ENCODE peak calls at places on chromosomes 12 and 14, in six cellular contexts. I is tibial nerve, V is ovary, B is stomach, G is HepG2, R is HCT116. Q is an unnamed sample.

GRCh38 chr14:37034410-37035285 is 137.8 kb downstream of the SLC25A21 start:
- DNase-seq in I (no peak), V (no peak), B (no peak), G (no peak), R (no peak), Q (no peak)

GRCh38 chr12:64679487-64679983 is 69.2 kb downstream of the RASSF3 start:
- DNase-seq in I (peak), V (peak), B (peak), G (no peak), R (peak), Q (peak)

GRCh38 chr14:68819260-68819691 is 26.4 kb upstream of the ZFP36L1 start:
- DNase-seq in I (no peak), V (peak), B (peak), G (no peak), R (peak), Q (peak)

GRCh38 chr12:94690199-94690695 is 39.9 kb upstream of the TMCC3 start:
- DNase-seq in I (no peak), V (no peak), B (no peak), G (peak), R (no peak), Q (no peak)

GRCh38 chr12:83474369-83474768 is 787.7 kb downstream of the TMTC2 start:
- DNase-seq in I (no peak), V (no peak), B (no peak), G (no peak), R (no peak), Q (no peak)

GRCh38 chr12:121001841-121002483 is 14.3 kb downstream of the C12orf43 start:
- DNase-seq in I (no peak), V (no peak), B (no peak), G (no peak), R (no peak), Q (no peak)

GRCh38 chr14:99853206-99853605 is 60.0 kb downstream of the EML1 start:
- DNase-seq in I (no peak), V (no peak), B (no peak), G (no peak), R (no peak), Q (peak)

GRCh38 chr12:1870998-1871917 is 47.2 kb downstream of the CACNA2D4 start:
- DNase-seq in I (no peak), V (no peak), B (no peak), G (no peak), R (no peak), Q (no peak)

GRCh38 chr14:56135001-56135400 is 16.8 kb downstream of the PELI2 start:
- DNase-seq in I (no peak), V (peak), B (peak), G (no peak), R (no peak), Q (no peak)

GRCh38 chr14:74084277-74085046 is at the start of the genes ALDH6A1 and LIN52:
- DNase-seq in I (peak), V (peak), B (peak), G (peak), R (peak), Q (peak)
- TF ChIP-seq POLR2A in I (peak), V (peak), B (peak), G (peak), R (peak), Q (peak)

DNA sequence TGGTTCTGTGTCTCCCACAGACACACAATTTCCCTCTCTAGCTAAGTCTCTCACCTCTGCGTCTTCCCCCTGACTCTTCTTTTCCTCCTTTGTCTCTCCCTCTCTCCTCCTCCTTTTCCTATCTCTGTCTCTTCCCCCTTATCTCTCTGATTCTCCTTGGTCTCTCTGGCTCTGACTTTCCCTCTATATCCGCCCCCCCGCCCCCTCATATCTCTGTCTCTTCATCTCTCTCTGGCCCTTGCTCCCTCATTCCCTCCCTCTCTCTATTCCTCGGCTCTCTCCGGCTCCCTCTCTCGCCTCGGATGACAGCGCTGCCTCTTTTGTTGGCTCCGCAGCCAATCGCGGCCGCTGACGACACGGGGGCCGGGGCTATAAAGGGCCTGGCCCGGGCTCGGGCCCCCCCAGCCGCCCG is at the start of gene GDF11:
- DNase-seq in I (peak), V (peak), B (peak), G (peak), R (no peak), Q (peak)
- TF ChIP-seq POLR2A in I (peak), V (peak), B (no peak), G (no peak), R (no peak), Q (peak)

GRCh38 chr12:119178544-119179334 is at the start of gene HSPB8:
- DNase-seq in I (peak), V (peak), B (peak), G (peak), R (peak), Q (peak)
- TF ChIP-seq POLR2A in I (peak), V (peak), B (peak), G (no peak), R (no peak), Q (peak)

GRCh38 chr12:69588527-69588926 is 3.3 kb downstream of the CCT2 start:
- DNase-seq in I (no peak), V (no peak), B (no peak), G (no peak), R (no peak), Q (no peak)
- TF ChIP-seq POLR2A in I (no peak), V (no peak), B (no peak), G (no peak), R (no peak), Q (no peak)

GRCh38 chr12:57476162-57476992 is 3.3 kb downstream of the ARHGAP9 start:
- DNase-seq in I (no peak), V (no peak), B (peak), G (no peak), R (no peak), Q (no peak)
- TF ChIP-seq POLR2A in I (no peak), V (no peak), B (no peak), G (no peak), R (no peak), Q (no peak)

Q was measured in H54.